ENCODE peak calls at places on chromosomes 7 and 10, in four cellular contexts. W, D, V and B are unnamed samples.

GRCh38 chr10:8418631-8419030 is 364.1 kb downstream of the GATA3 start:
- DNase-seq in V (no peak), D (no peak), W (no peak), B (peak)

GRCh38 chr10:17183110-17183509 is 18.4 kb downstream of the TRDMT1 start:
- DNase-seq in V (no peak), D (no peak), W (no peak), B (no peak)

GRCh38 chr10:32139223-32140073 is 83.2 kb upstream of the KIF5B start:
- DNase-seq in V (peak), W (peak), D (no peak), B (peak)

GRCh38 chr10:113603057-113603777 is 50.4 kb downstream of the HABP2 start:
- DNase-seq in W (no peak), D (no peak), V (no peak), B (no peak)

GRCh38 chr7:100901921-100902332 is 6.2 kb upstream of the ACHE start:
- DNase-seq in D (no peak), W (no peak), V (no peak), B (no peak)

GRCh38 chr7:124667312-124667711 is 98.3 kb downstream of the GPR37 start:
- DNase-seq in W (no peak), V (no peak), D (no peak), B (peak)

GRCh38 chr7:4727914-4728705 is 46.0 kb downstream of the FOXK1 start:
- DNase-seq in W (no peak), V (no peak), D (no peak), B (no peak)

GRCh38 chr7:132049462-132050304 is 493.3 kb upstream of the PODXL start:
- DNase-seq in W (peak), D (no peak), V (no peak), B (peak)

GRCh38 chr7:43757073-43757720 is 1.3 kb upstream of the BLVRA start:
- DNase-seq in V (no peak), D (no peak), W (no peak), B (no peak)

GRCh38 chr7:131007439-131008330 is 273.7 kb upstream of the KLF14 start:
- DNase-seq in W (peak), V (no peak), D (peak), B (peak)

GRCh38 chr7:133961724-133962123 is 165.4 kb upstream of the LRGUK start:
- DNase-seq in W (no peak), V (no peak), D (no peak), B (no peak)

GRCh38 chr7:47537716-47538640 is 43.9 kb downstream of the TNS3 start:
- DNase-seq in D (no peak), V (no peak), W (no peak), B (no peak)

GRCh38 chr10:131896403-131896802 is 4.4 kb upstream of the PPP2R2D start:
- DNase-seq in W (no peak), V (no peak), D (no peak), B (no peak)

GRCh38 chr10:100654835-100655759 is 90.3 kb upstream of the PAX2 start:
- DNase-seq in V (no peak), D (no peak), W (peak), B (no peak)

GRCh38 chr10:25701651-25702050 is 232.4 kb upstream of the MYO3A start:
- DNase-seq in W (peak), D (no peak), V (no peak), B (no peak)

GRCh38 chr10:11284291-11285085 is 266.8 kb downstream of the CELF2 start:
- DNase-seq in D (no peak), V (no peak), W (no peak), B (no peak)

GRCh38 chr7:34160261-34160752 is 255.0 kb downstream of the BMPER start:
- DNase-seq in D (no peak), W (no peak), V (no peak), B (peak)

GRCh38 chr10:110820321-110820814 is 51.4 kb upstream of the PDCD4 start:
- DNase-seq in V (no peak), W (no peak), D (no peak), B (no peak)

GRCh38 chr7:152145853-152146466 is 120.5 kb downstream of the GALNT11 start:
- DNase-seq in W (no peak), V (no peak), D (no peak), B (peak)

GRCh38 chr10:101828734-101829551 is 10.7 kb upstream of the OGA start:
- DNase-seq in D (no peak), W (no peak), V (no peak), B (no peak)

GRCh38 chr7:86411804-86412203 is 231.9 kb upstream of the GRM3 start:
- DNase-seq in V (no peak), D (no peak), W (no peak), B (no peak)

GRCh38 chr10:3452234-3452633 is 279.7 kb upstream of the PITRM1 start:
- DNase-seq in D (no peak), V (no peak), W (no peak), B (peak)

GRCh38 chr10:102621418-102622325 is 22.6 kb upstream of the TRIM8 start:
- DNase-seq in W (no peak), D (no peak), V (no peak), B (no peak)

GRCh38 chr7:155425011-155425340 is 33.0 kb upstream of the EN2 start:
- DNase-seq in D (no peak), V (no peak), W (no peak), B (no peak)

GRCh38 chr10:94489976-94490788 is 55.4 kb upstream of the HELLS start:
- DNase-seq in V (no peak), D (no peak), W (no peak), B (no peak)

GRCh38 chr7:88500146-88500545 is 193.5 kb upstream of the STEAP4 start:
- DNase-seq in W (no peak), V (no peak), D (no peak), B (no peak)

GRCh38 chr10:7649673-7650330 is 17.0 kb downstream of the ITIH5 start:
- DNase-seq in D (no peak), W (no peak), V (no peak), B (peak)

GRCh38 chr7:2613926-2614613 is 17.7 kb upstream of the TTYH3 start:
- DNase-seq in D (no peak), W (no peak), V (no peak), B (peak)

GRCh38 chr7:25894002-25894901 is 257.7 kb upstream of the NFE2L3 start:
- DNase-seq in D (peak), V (no peak), W (peak), B (peak)

GRCh38 chr7:90276033-90276728 is 31.2 kb downstream of the CFAP69 start:
- DNase-seq in V (no peak), D (no peak), W (no peak), B (no peak)

GRCh38 chr7:19215421-19215820 is 70.2 kb upstream of the FERD3L start:
- DNase-seq in V (no peak), D (no peak), W (no peak), B (peak)

GRCh38 chr10:613661-614340 is 75.7 kb downstream of the DIP2C start:
- DNase-seq in V (no peak), D (no peak), W (no peak), B (no peak)

GRCh38 chr10:33334839-33335549 is 527 bp upstream of the NRP1 start:
- DNase-seq in D (peak), V (no peak), W (peak), B (peak)

GRCh38 chr10:86262671-86263165 is 103.9 kb downstream of the GRID1 start:
- DNase-seq in W (peak), V (no peak), D (no peak), B (no peak)

GRCh38 chr7:5064391-5065106 is 18.9 kb downstream of the RBAK start:
- DNase-seq in D (no peak), W (no peak), V (no peak), B (peak)

GRCh38 chr7:150801946-150802771 is 1.6 kb downstream of the TMEM176A start:
- DNase-seq in D (no peak), W (no peak), V (no peak), B (no peak)

GRCh38 chr7:47525066-47525623 is 56.8 kb downstream of the TNS3 start:
- DNase-seq in D (no peak), V (no peak), W (no peak), B (no peak)

GRCh38 chr10:118694848-118695247 is 59.9 kb downstream of the CACUL1 start:
- DNase-seq in W (no peak), D (no peak), V (no peak), B (peak)

GRCh38 chr10:127153166-127153565 is 43.2 kb downstream of the INSYN2A start:
- DNase-seq in W (no peak), V (no peak), D (no peak), B (peak)

GRCh38 chr10:76492026-76492425 is 1060.6 kb downstream of the LRMDA start:
- DNase-seq in V (no peak), W (no peak), D (no peak), B (peak)